ENCODE peak calls at places on chromosomes 2 and 18, in nine cellular contexts. One of them, this sample, is unnamed.
A peak's percentile ranks its signal among the peaks of the same experiment; 100 is the strongest.

GRCh38 chr18:26119246-26119645 is 14.4 kb upstream of the PSMA8 start:
- DNase-seq in OCI-LY7: no peak
- DNase-seq in psoas muscle: no peak
- DNase-seq in stimulated activated CD4-positive, alpha-beta T cell treated with anti-CD3 and anti-CD28 coated beads, Interleukin-2, amount 100 ng/mL, for 48 hours: no peak
- DNase-seq in activated naive CD8-positive, alpha-beta T cell treated with anti-CD3 and anti-CD28 coated beads, Interleukin-2, amount 50 U/mL, for 24 hours: no peak
- DNase-seq in DND-41: no peak
- DNase-seq in PC-9: no peak
- DNase-seq in lung: no peak
- DNase-seq in fibroblast of villous mesenchyme: peak; percentile 13
- DNase-seq in this sample: no peak

GRCh38 chr2:6986894-6987487 is 69.8 kb downstream of the RNF144A start:
- DNase-seq in OCI-LY7: no peak
- DNase-seq in stimulated activated CD4-positive, alpha-beta T cell treated with anti-CD3 and anti-CD28 coated beads, Interleukin-2, amount 100 ng/mL, for 48 hours: no peak
- DNase-seq in fibroblast of villous mesenchyme: no peak
- DNase-seq in psoas muscle: no peak
- DNase-seq in PC-9: no peak
- DNase-seq in DND-41: no peak
- DNase-seq in activated naive CD8-positive, alpha-beta T cell treated with anti-CD3 and anti-CD28 coated beads, Interleukin-2, amount 50 U/mL, for 24 hours: no peak
- DNase-seq in lung: no peak
- DNase-seq in this sample: no peak

GRCh38 chr2:226185613-226186211 is 613.9 kb downstream of the IRS1 start:
- DNase-seq in activated naive CD8-positive, alpha-beta T cell treated with anti-CD3 and anti-CD28 coated beads, Interleukin-2, amount 50 U/mL, for 24 hours: no peak
- DNase-seq in PC-9: peak; percentile 70
- DNase-seq in stimulated activated CD4-positive, alpha-beta T cell treated with anti-CD3 and anti-CD28 coated beads, Interleukin-2, amount 100 ng/mL, for 48 hours: no peak
- DNase-seq in DND-41: no peak
- DNase-seq in fibroblast of villous mesenchyme: peak; percentile 92
- DNase-seq in psoas muscle: no peak
- DNase-seq in lung: no peak
- DNase-seq in OCI-LY7: no peak
- DNase-seq in this sample: no peak

GRCh38 chr2:239729681-239730566 is 295.2 kb downstream of the NDUFA10 start:
- DNase-seq in psoas muscle: no peak
- DNase-seq in stimulated activated CD4-positive, alpha-beta T cell treated with anti-CD3 and anti-CD28 coated beads, Interleukin-2, amount 100 ng/mL, for 48 hours: no peak
- DNase-seq in lung: no peak
- DNase-seq in PC-9: no peak
- DNase-seq in fibroblast of villous mesenchyme: no peak
- DNase-seq in activated naive CD8-positive, alpha-beta T cell treated with anti-CD3 and anti-CD28 coated beads, Interleukin-2, amount 50 U/mL, for 24 hours: no peak
- DNase-seq in DND-41: no peak
- DNase-seq in OCI-LY7: no peak
- DNase-seq in this sample: peak; percentile 17

GRCh38 chr2:8002765-8003393 is 679.0 kb upstream of the ID2 start:
- DNase-seq in lung: no peak
- DNase-seq in activated naive CD8-positive, alpha-beta T cell treated with anti-CD3 and anti-CD28 coated beads, Interleukin-2, amount 50 U/mL, for 24 hours: no peak
- DNase-seq in PC-9: no peak
- DNase-seq in psoas muscle: no peak
- DNase-seq in OCI-LY7: no peak
- DNase-seq in DND-41: no peak
- DNase-seq in stimulated activated CD4-positive, alpha-beta T cell treated with anti-CD3 and anti-CD28 coated beads, Interleukin-2, amount 100 ng/mL, for 48 hours: no peak
- DNase-seq in fibroblast of villous mesenchyme: peak; percentile 13
- DNase-seq in this sample: no peak

GRCh38 chr2:105797298-105797819 is 52.6 kb downstream of the NCK2 start:
- DNase-seq in lung: no peak
- DNase-seq in activated naive CD8-positive, alpha-beta T cell treated with anti-CD3 and anti-CD28 coated beads, Interleukin-2, amount 50 U/mL, for 24 hours: no peak
- DNase-seq in stimulated activated CD4-positive, alpha-beta T cell treated with anti-CD3 and anti-CD28 coated beads, Interleukin-2, amount 100 ng/mL, for 48 hours: no peak
- DNase-seq in fibroblast of villous mesenchyme: peak; percentile 83
- DNase-seq in psoas muscle: no peak
- DNase-seq in PC-9: no peak
- DNase-seq in OCI-LY7: peak; percentile 84
- DNase-seq in DND-41: peak; percentile 77
- DNase-seq in this sample: no peak

GRCh38 chr2:47735912-47736311 is 47.0 kb upstream of the MSH6 start:
- DNase-seq in OCI-LY7: peak; percentile 83
- DNase-seq in stimulated activated CD4-positive, alpha-beta T cell treated with anti-CD3 and anti-CD28 coated beads, Interleukin-2, amount 100 ng/mL, for 48 hours: no peak
- DNase-seq in fibroblast of villous mesenchyme: no peak
- DNase-seq in DND-41: no peak
- DNase-seq in PC-9: no peak
- DNase-seq in lung: no peak
- DNase-seq in activated naive CD8-positive, alpha-beta T cell treated with anti-CD3 and anti-CD28 coated beads, Interleukin-2, amount 50 U/mL, for 24 hours: no peak
- DNase-seq in psoas muscle: no peak
- DNase-seq in this sample: no peak

GRCh38 chr18:31401156-31402025 is 24.8 kb downstream of the DSG4 start:
- DNase-seq in PC-9: no peak
- DNase-seq in DND-41: no peak
- DNase-seq in fibroblast of villous mesenchyme: no peak
- DNase-seq in lung: no peak
- DNase-seq in stimulated activated CD4-positive, alpha-beta T cell treated with anti-CD3 and anti-CD28 coated beads, Interleukin-2, amount 100 ng/mL, for 48 hours: no peak
- DNase-seq in psoas muscle: no peak
- DNase-seq in activated naive CD8-positive, alpha-beta T cell treated with anti-CD3 and anti-CD28 coated beads, Interleukin-2, amount 50 U/mL, for 24 hours: no peak
- DNase-seq in OCI-LY7: no peak
- DNase-seq in this sample: no peak

GRCh38 chr2:200798519-200798918 is 13.2 kb upstream of the BZW1 start:
- DNase-seq in fibroblast of villous mesenchyme: no peak
- DNase-seq in PC-9: no peak
- DNase-seq in psoas muscle: no peak
- DNase-seq in stimulated activated CD4-positive, alpha-beta T cell treated with anti-CD3 and anti-CD28 coated beads, Interleukin-2, amount 100 ng/mL, for 48 hours: no peak
- DNase-seq in OCI-LY7: no peak
- DNase-seq in activated naive CD8-positive, alpha-beta T cell treated with anti-CD3 and anti-CD28 coated beads, Interleukin-2, amount 50 U/mL, for 24 hours: no peak
- DNase-seq in lung: no peak
- DNase-seq in DND-41: no peak
- DNase-seq in this sample: no peak

GRCh38 chr2:202135111-202135874 is 62.2 kb downstream of the KIAA2012 start:
- DNase-seq in psoas muscle: peak; percentile 79
- DNase-seq in stimulated activated CD4-positive, alpha-beta T cell treated with anti-CD3 and anti-CD28 coated beads, Interleukin-2, amount 100 ng/mL, for 48 hours: no peak
- DNase-seq in activated naive CD8-positive, alpha-beta T cell treated with anti-CD3 and anti-CD28 coated beads, Interleukin-2, amount 50 U/mL, for 24 hours: no peak
- DNase-seq in lung: peak; percentile 75
- DNase-seq in fibroblast of villous mesenchyme: peak; percentile 100
- DNase-seq in DND-41: no peak
- DNase-seq in PC-9: peak; percentile 79
- DNase-seq in OCI-LY7: no peak
- DNase-seq in this sample: no peak

GRCh38 chr18:8754995-8755955 is 49.9 kb downstream of the MTCL1 start:
- DNase-seq in OCI-LY7: peak; percentile 95
- DNase-seq in lung: no peak
- DNase-seq in stimulated activated CD4-positive, alpha-beta T cell treated with anti-CD3 and anti-CD28 coated beads, Interleukin-2, amount 100 ng/mL, for 48 hours: no peak
- DNase-seq in DND-41: peak; percentile 86
- DNase-seq in fibroblast of villous mesenchyme: peak; percentile 51
- DNase-seq in psoas muscle: no peak
- DNase-seq in activated naive CD8-positive, alpha-beta T cell treated with anti-CD3 and anti-CD28 coated beads, Interleukin-2, amount 50 U/mL, for 24 hours: peak; percentile 10
- DNase-seq in PC-9: no peak
- DNase-seq in this sample: no peak

GRCh38 chr2:62938126-62938525 is 112.5 kb upstream of the OTX1 start:
- DNase-seq in psoas muscle: no peak
- DNase-seq in activated naive CD8-positive, alpha-beta T cell treated with anti-CD3 and anti-CD28 coated beads, Interleukin-2, amount 50 U/mL, for 24 hours: no peak
- DNase-seq in PC-9: no peak
- DNase-seq in OCI-LY7: no peak
- DNase-seq in DND-41: no peak
- DNase-seq in stimulated activated CD4-positive, alpha-beta T cell treated with anti-CD3 and anti-CD28 coated beads, Interleukin-2, amount 100 ng/mL, for 48 hours: no peak
- DNase-seq in fibroblast of villous mesenchyme: no peak
- DNase-seq in lung: no peak
- DNase-seq in this sample: no peak

GRCh38 chr18:33820517-33821368 is 242.7 kb downstream of the ASXL3 start:
- DNase-seq in PC-9: no peak
- DNase-seq in activated naive CD8-positive, alpha-beta T cell treated with anti-CD3 and anti-CD28 coated beads, Interleukin-2, amount 50 U/mL, for 24 hours: no peak
- DNase-seq in lung: no peak
- DNase-seq in OCI-LY7: no peak
- DNase-seq in DND-41: no peak
- DNase-seq in psoas muscle: no peak
- DNase-seq in stimulated activated CD4-positive, alpha-beta T cell treated with anti-CD3 and anti-CD28 coated beads, Interleukin-2, amount 100 ng/mL, for 48 hours: no peak
- DNase-seq in fibroblast of villous mesenchyme: no peak
- DNase-seq in this sample: no peak

GRCh38 chr2:138777996-138778395 is 2.2 kb downstream of the NXPH2 start:
- DNase-seq in activated naive CD8-positive, alpha-beta T cell treated with anti-CD3 and anti-CD28 coated beads, Interleukin-2, amount 50 U/mL, for 24 hours: no peak
- DNase-seq in OCI-LY7: no peak
- DNase-seq in PC-9: no peak
- DNase-seq in DND-41: no peak
- DNase-seq in stimulated activated CD4-positive, alpha-beta T cell treated with anti-CD3 and anti-CD28 coated beads, Interleukin-2, amount 100 ng/mL, for 48 hours: no peak
- DNase-seq in psoas muscle: no peak
- DNase-seq in fibroblast of villous mesenchyme: peak; percentile 3
- DNase-seq in lung: no peak
- DNase-seq in this sample: peak; percentile 38

GRCh38 chr2:85066006-85066405 is 67.2 kb upstream of the TCF7L1 start:
- DNase-seq in OCI-LY7: no peak
- DNase-seq in PC-9: no peak
- DNase-seq in stimulated activated CD4-positive, alpha-beta T cell treated with anti-CD3 and anti-CD28 coated beads, Interleukin-2, amount 100 ng/mL, for 48 hours: no peak
- DNase-seq in lung: no peak
- DNase-seq in DND-41: no peak
- DNase-seq in fibroblast of villous mesenchyme: no peak
- DNase-seq in psoas muscle: no peak
- DNase-seq in activated naive CD8-positive, alpha-beta T cell treated with anti-CD3 and anti-CD28 coated beads, Interleukin-2, amount 50 U/mL, for 24 hours: no peak
- DNase-seq in this sample: no peak

GRCh38 chr18:58578835-58579560 is 49.9 kb downstream of the ALPK2 start:
- DNase-seq in PC-9: no peak
- DNase-seq in lung: no peak
- DNase-seq in activated naive CD8-positive, alpha-beta T cell treated with anti-CD3 and anti-CD28 coated beads, Interleukin-2, amount 50 U/mL, for 24 hours: no peak
- DNase-seq in fibroblast of villous mesenchyme: peak; percentile 89
- DNase-seq in OCI-LY7: no peak
- DNase-seq in stimulated activated CD4-positive, alpha-beta T cell treated with anti-CD3 and anti-CD28 coated beads, Interleukin-2, amount 100 ng/mL, for 48 hours: no peak
- DNase-seq in psoas muscle: no peak
- DNase-seq in DND-41: no peak
- DNase-seq in this sample: no peak